ENCODE peak calls at places on chromosomes 16 and 17, in seven cellular contexts. L, H, M, N, G, Q and B are unnamed samples.

GRCh38 chr16:80618862-80619648 is 78.3 kb downstream of the DYNLRB2 start:
- DNase-seq in N (no peak), Q (no peak), H (no peak), L (no peak), M (no peak), G (no peak), B (no peak)

GRCh38 chr17:81354944-81355327 is 40.3 kb upstream of the BAHCC1 start:
- DNase-seq in Q (no peak), H (no peak), N (no peak), M (no peak), L (no peak), G (no peak), B (no peak)

GRCh38 chr16:86886651-86887050 is 308.3 kb downstream of the FOXL1 start:
- DNase-seq in Q (no peak), M (peak; percentile 22), L (no peak), N (no peak), G (peak; percentile 21), H (no peak), B (no peak)

GRCh38 chr17:67245073-67245693 is at the start of gene HELZ:
- DNase-seq in G (peak; percentile 79), L (peak; percentile 31), N (peak; percentile 87), M (peak; percentile 81), H (peak; percentile 62), Q (peak; percentile 88), B (peak; percentile 82)

GRCh38 chr17:41737680-41738023 is 3.2 kb upstream of the HAP1 start:
- DNase-seq in L (no peak), Q (no peak), H (no peak), N (no peak), G (no peak), M (no peak), B (no peak)

GRCh38 chr17:51275381-51275780 is 15.0 kb downstream of the UTP18 start:
- DNase-seq in Q (no peak), L (no peak), N (no peak), G (peak; percentile 58), H (no peak), M (peak; percentile 87), B (peak; percentile 89)

GRCh38 chr17:79478051-79478461 is 132.8 kb downstream of the RBFOX3 start:
- DNase-seq in L (no peak), N (no peak), G (no peak), M (peak; percentile 45), Q (no peak), H (no peak), B (peak; percentile 13)

GRCh38 chr17:64750891-64751677 is 89.0 kb upstream of the SMURF2 start:
- DNase-seq in G (no peak), L (no peak), N (no peak), M (no peak), Q (no peak), H (no peak), B (no peak)

GRCh38 chr16:4515611-4516233 is 22.9 kb downstream of the CDIP1 start:
- DNase-seq in L (no peak), Q (no peak), N (no peak), M (no peak), G (no peak), H (no peak), B (no peak)

GRCh38 chr16:14314116-14314515 is 243.0 kb downstream of the MRTFB start:
- DNase-seq in G (no peak), N (no peak), Q (no peak), H (no peak), L (no peak), M (no peak), B (no peak)

GRCh38 chr16:25157476-25157875 is 45.9 kb downstream of the LCMT1 start:
- DNase-seq in Q (no peak), M (peak; percentile 9), L (no peak), H (no peak), G (no peak), N (no peak), B (no peak)

GRCh38 chr16:74168445-74168844 is 128.2 kb upstream of the PSMD7 start:
- DNase-seq in N (no peak), M (no peak), H (no peak), G (no peak), Q (no peak), L (no peak), B (no peak)

DNA sequence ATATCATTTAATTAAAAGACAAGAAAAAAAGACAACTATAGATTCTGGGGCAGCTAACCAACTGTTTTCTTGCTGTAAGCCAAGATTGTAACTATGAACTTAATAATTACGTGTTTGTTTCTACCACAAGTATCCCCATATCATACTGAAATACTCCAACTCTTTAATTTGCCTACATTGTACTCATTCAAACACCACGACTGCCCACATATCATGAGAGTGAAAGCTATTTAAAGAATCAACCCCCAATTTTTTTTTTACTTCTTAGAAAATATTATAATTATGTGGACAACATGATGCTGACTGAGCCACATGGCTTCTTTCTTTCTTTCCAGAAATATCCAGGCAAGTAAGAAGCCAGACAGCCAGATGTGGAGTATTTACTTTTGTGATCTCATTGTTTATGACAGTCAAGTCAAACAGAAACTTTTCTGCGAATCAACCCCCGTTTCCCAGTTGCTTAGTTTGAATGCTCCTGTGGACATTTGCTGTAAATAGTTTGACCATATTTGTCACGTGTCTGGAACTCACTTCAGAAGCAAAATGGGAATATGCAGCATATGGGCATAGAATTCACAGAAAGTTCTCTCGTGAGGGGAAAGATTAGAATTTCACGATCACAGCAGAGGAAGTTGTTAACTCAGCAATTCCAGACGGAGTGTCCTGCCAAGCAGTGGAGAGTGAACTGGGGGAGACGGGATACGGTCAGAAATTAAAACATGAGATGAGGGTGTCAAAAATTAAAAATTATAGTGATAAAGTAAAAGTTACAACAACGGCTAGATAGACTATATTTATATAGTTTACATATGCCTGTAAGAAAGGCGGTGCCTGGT is 126.7 kb upstream of the PSMD7 start:
- DNase-seq in H (peak; percentile 71), Q (no peak), M (no peak), L (no peak), G (peak; percentile 70), N (no peak), B (peak; percentile 0)
- H3K4me3 ChIP-seq in H (peak overlapping the region; percentile 27), Q (no peak overlapping the region), M (peak overlapping the region; percentile 38), L (peak overlapping the region; percentile 10), G (peak overlapping the region; percentile 38), N (peak overlapping the region; percentile 11), B (peak overlapping the region; percentile 31)

GRCh38 chr17:63329876-63330275 is 116.2 kb downstream of the CYB561 start:
- DNase-seq in M (no peak), L (no peak), H (no peak), G (no peak), Q (no peak), N (no peak), B (no peak)

GRCh38 chr17:63331301-63331700 is 114.8 kb downstream of the CYB561 start:
- DNase-seq in G (no peak), N (no peak), Q (no peak), L (no peak), M (peak; percentile 58), H (no peak), B (no peak)

DNA sequence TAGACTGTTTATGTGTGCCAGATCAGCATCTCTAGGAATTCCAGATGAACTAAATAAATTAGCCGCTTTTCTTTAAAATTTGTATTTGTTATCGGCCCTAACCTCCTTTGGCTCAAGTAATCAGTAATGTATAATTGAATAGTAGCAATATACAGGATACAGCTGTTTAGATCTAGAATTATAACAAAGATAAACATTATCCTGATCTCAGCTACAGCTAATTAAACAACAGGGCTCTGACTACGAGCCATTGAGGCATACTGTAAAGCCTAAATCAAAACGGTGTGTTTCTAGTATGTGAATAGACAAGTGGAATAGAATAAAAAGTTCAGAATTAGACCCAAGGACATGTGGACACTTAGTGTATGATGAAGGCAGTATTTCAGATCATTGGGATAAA is 120.2 kb downstream of the CYB561 start:
- DNase-seq in H (no peak), L (no peak), Q (no peak), M (no peak), G (no peak), N (no peak), B (no peak)
- TF ChIP-seq CTCF in H (no peak), L (no peak), Q (no peak), M (no peak), G (no peak), N (no peak), B (no peak)

GRCh38 chr17:19648475-19649406 is at the start of gene ALDH3A2:
- DNase-seq in G (peak; percentile 93), N (peak; percentile 100), L (no peak), Q (peak; percentile 97), M (peak; percentile 91), H (peak; percentile 51), B (peak; percentile 91)

GRCh38 chr17:19644493-19645210 is 3.9 kb upstream of the ALDH3A2 start:
- DNase-seq in M (peak; percentile 32), L (no peak), H (no peak), G (no peak), Q (no peak), N (no peak), B (peak; percentile 62)

GRCh38 chr17:19645608-19646250 is 2.8 kb upstream of the ALDH3A2 start:
- DNase-seq in L (no peak), H (no peak), N (peak; percentile 73), G (peak; percentile 38), M (peak; percentile 33), Q (peak; percentile 42), B (no peak)

GRCh38 chr17:19647697-19648474 is 665 bp upstream of the ALDH3A2 start:
- DNase-seq in N (peak; percentile 86), G (peak; percentile 75), M (peak; percentile 66), H (no peak), L (no peak), Q (peak; percentile 59), B (peak; percentile 75)

DNA sequence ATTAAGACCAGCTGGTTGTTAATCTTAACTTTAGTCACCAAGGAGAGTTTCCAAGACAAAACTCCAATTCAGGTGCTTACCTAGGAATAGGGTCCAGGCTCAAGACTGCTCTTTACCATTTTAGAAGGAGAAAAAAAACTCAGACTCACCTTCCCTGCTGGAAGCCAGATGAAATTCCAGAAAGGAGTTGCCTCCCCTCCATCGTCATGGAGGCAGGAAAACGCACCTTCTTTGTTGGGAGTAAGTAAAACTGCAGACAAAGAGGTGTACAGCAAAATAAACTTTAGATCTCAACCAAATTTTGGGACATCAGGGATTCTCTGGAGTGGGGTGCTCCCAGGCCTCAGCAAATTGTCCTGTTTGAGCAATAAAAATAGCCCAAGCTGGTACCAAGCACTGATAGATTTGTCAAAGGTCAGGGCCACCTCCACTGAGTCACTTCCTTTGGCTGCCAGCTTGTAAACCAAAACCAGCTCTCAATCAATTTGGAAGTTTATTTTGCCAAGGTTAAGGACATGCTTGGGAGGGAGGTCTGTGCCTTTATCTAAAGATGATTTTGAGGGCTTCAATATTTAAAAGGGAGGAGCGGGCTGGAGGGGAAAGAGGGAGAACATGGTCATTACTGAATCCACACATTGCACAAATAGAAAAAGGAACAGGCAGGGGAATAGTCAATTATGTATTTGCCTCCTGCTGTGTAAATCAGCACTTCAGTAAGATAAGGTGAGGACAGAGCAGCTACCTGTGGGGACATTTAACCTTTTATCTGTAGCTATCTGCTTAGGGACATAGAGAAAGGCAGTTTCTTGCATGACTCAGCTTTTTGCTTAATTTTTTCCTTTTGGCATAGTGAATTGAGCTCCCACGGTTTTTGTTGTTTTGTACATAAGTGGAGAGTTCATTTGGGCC is 1.5 kb upstream of the ALDH3A2 start:
- DNase-seq in M (peak; percentile 13), G (peak; percentile 36), L (no peak), Q (no peak), H (no peak), N (no peak), B (peak; percentile 9)
- H3K4me3 ChIP-seq in M (no peak overlapping the region), G (no peak overlapping the region), L (peak overlapping the region; percentile 76), Q (peak overlapping the region; percentile 75), H (no peak overlapping the region), N (peak overlapping the region; percentile 74), B (peak overlapping the region; percentile 93)

DNA sequence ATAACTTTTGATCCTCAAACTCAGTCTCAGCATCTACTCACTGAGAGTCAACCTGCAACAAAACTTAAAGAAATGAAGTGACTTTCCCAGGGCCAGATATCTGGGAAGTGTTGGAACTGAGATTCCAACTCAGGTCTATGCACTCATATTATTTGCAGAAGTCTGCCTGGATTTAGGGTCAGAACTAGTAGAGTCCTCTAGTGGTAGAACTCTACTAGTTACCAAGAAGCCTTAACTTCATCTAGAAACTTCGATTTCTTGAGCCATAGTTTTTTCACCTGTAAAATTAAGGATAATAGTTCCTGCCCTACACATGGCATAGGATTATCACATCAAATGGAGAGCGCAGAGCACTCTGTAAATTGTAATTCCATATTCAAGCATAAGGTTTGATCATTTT is 23.4 kb upstream of the KRT24 start:
- DNase-seq in M (peak; percentile 6), H (no peak), N (no peak), Q (no peak), L (no peak), G (peak; percentile 9), B (no peak)
- TF ChIP-seq CTCF in M (peak; percentile 17), H (peak; percentile 36), N (peak; percentile 51), Q (peak; percentile 25), L (peak; percentile 59), G (peak; percentile 34), B (peak; percentile 37)